ENCODE peak calls at places on chromosomes 4 and X, in four cellular contexts. C, T, A and L are unnamed samples.

GRCh38 chr4:152981278-152981677 is 45.2 kb downstream of the FHDC1 start:
- DNase-seq in C (no peak), T (no peak), A (no peak), L (no peak)

GRCh38 chr4:84215218-84215617 is 283.9 kb downstream of the NKX6-1 start:
- DNase-seq in C (no peak), T (no peak), A (no peak), L (no peak)

GRCh38 chr4:140343303-140343702 is 30.1 kb upstream of the SCOC start:
- DNase-seq in C (no peak), T (peak), A (no peak), L (no peak)

GRCh38 chr4:8019396-8020365 is 80.0 kb upstream of the AFAP1 start:
- DNase-seq in C (no peak), T (no peak), A (no peak), L (no peak)

GRCh38 chr4:158163941-158164665 is 8.7 kb downstream of the GASK1B start:
- DNase-seq in C (no peak), T (no peak), A (no peak), L (no peak)

GRCh38 chrX:119880552-119881437 is 9.2 kb downstream of the NDUFA1 start:
- DNase-seq in C (peak), T (peak), A (no peak), L (no peak)

GRCh38 chr4:121189351-121189750 is 25.2 kb upstream of the TNIP3 start:
- DNase-seq in C (no peak), T (no peak), A (no peak), L (no peak)

GRCh38 chrX:51361251-51361650 is 28.6 kb downstream of the NUDT10 start:
- DNase-seq in C (no peak), T (no peak), A (no peak), L (no peak)

GRCh38 chrX:39773923-39774803 is 323.6 kb downstream of the BCOR start:
- DNase-seq in C (no peak), T (no peak), A (no peak), L (no peak)

GRCh38 chr4:157052429-157053040 is 23.4 kb upstream of the GLRB start:
- DNase-seq in C (no peak), T (peak), A (no peak), L (no peak)

DNA sequence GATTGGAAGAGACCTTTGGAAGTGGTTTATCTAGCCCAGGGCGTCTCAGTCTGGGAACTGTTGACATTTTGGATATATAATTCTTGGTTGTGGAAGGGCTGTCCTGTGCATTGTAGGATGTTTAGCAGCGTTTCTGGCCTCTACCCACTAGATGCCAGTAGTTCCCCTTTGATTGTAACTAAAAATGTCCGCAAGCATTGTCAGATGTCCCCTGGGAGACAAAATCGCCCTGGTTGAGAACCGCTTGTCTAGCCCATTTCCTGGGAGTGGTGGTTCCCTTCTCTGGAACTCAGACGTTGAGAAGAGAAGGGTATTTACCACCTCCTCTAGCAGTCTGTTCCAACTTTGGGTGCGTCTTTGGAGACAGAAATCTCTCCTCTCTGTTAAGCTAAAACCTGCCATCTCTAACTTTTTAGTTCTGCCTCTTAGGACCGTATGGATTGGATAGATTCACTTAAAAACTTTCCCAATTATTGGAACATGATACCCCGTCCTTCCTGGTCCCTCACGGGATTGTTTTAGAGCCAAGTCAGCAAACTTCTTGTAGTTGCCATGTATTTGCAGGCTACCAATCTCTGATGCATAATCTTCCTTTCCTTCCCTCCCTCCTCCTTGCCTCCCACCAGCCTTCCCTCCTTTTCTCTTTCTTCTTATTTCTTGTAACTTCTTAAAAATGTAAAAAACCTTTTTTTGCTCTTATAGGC is 13.9 kb downstream of the TMEM165 start:
- DNase-seq in C (no peak), T (no peak), A (no peak), L (no peak)
- TF ChIP-seq CTCF in C (no peak), T (peak), A (peak), L (peak)

GRCh38 chrX:49748211-49748956 is 52.6 kb upstream of the PAGE1 start:
- DNase-seq in C (no peak), T (no peak), A (no peak), L (no peak)

GRCh38 chrX:49756692-49757091 is 60.9 kb upstream of the PAGE1 start:
- DNase-seq in C (no peak), T (no peak), A (no peak), L (no peak)

GRCh38 chrX:49753691-49754090 is 57.9 kb upstream of the PAGE1 start:
- DNase-seq in C (no peak), T (no peak), A (no peak), L (no peak)

DNA sequence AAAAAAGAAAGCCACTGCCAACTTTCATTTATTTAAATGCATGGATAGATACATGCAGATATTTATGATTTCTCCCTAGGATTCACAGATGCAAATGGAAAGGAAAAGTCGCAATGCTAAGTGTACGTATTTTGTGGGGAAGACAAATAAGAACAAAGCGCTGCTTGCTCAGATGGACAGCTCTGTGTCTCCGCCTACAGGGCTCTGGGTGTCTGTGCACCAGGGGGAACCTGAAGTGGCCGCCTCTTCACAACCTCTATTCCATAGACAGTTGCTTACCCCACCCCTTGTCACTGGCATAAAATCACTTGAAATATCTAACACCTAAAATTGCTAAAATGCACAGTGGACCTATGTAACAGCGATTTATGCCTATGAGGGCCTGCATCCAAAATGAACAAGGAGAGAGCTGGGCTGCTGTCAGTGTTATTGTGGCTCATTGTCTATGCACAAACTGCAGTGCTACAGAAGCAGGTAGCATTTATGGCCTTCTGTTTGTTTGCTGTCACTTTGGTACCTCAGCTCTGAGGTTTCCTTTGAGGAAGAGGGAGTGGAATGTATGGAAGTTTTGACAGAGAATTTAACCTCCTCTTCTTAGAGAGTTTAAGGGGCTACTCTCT is 58.6 kb upstream of the PAGE1 start:
- DNase-seq in C (peak), T (peak), A (no peak), L (no peak)
- TF ChIP-seq CTCF in C (peak), T (peak), A (peak), L (peak)

GRCh38 chrX:134715930-134716619 is 57.8 kb upstream of the PLAC1 start:
- DNase-seq in C (no peak), T (no peak), A (no peak), L (no peak)

GRCh38 chrX:134721766-134722532 is 63.7 kb upstream of the PLAC1 start:
- DNase-seq in C (no peak), T (no peak), A (no peak), L (no peak)

GRCh38 chrX:134716620-134717012 is 58.3 kb upstream of the PLAC1 start:
- DNase-seq in C (no peak), T (no peak), A (no peak), L (no peak)

GRCh38 chrX:134717698-134718328 is 59.5 kb upstream of the PLAC1 start:
- DNase-seq in C (no peak), T (no peak), A (no peak), L (no peak)

GRCh38 chrX:134718329-134719317 is 60.4 kb upstream of the PLAC1 start:
- DNase-seq in C (no peak), T (peak), A (no peak), L (no peak)
- TF ChIP-seq CTCF in C (no peak), T (no peak), A (no peak), L (no peak)

GRCh38 chr4:67750691-67751090 is 3.5 kb downstream of the GNRHR start:
- DNase-seq in C (no peak), T (no peak), A (no peak), L (no peak)

GRCh38 chr4:67744561-67745283 is 9.5 kb downstream of the GNRHR start:
- DNase-seq in C (no peak), T (no peak), A (no peak), L (no peak)

GRCh38 chr4:67743194-67743593 is 11.0 kb downstream of the GNRHR start:
- DNase-seq in C (no peak), T (no peak), A (no peak), L (no peak)

GRCh38 chr4:67749286-67749685 is 4.9 kb downstream of the GNRHR start:
- DNase-seq in C (no peak), T (no peak), A (no peak), L (no peak)

DNA sequence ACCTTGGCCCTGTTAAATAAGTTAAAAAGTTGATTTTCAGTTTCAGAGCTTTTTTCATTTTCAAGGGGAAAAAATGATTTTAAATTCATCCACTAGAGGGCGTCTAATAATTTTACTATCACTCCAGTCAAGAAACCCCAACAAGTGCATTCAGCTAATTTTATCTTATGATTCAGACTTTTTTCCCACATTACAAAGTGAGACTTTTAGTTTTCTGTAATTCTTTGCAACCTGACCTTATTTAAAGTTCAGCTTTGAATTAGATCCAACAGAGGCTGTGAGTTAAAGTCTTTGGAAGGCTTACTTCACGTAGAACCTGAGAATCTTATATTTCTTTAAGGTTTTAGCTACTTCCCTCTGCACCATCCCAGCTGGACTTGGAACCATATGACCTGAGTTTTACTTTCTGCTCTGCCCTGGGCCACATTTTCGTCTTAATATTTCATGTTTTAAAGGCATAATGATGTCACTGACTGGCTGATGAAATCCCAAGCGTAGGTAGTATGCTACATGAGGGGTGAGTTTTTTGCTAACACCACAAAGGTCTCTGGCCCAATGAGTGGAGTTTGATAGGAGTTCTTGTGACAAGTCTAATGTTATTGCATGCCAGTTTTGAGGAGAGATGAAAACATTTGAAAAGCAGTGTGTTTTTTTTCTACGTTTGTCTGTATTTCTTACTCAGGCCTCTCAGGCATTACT is 7.2 kb downstream of the GNRHR start:
- DNase-seq in C (no peak), T (no peak), A (no peak), L (no peak)
- TF ChIP-seq CTCF in C (peak), T (peak), A (peak), L (peak)